ENCODE peak calls at places on chromosomes 4 and X, in eight cellular contexts. H, Z, A, V, G, B, X and M are unnamed samples.
A peak's percentile ranks its signal among the peaks of the same experiment; 100 is the strongest.

GRCh38 chr4:42302348-42302747 is 94.9 kb upstream of the SHISA3 start:
- DNase-seq in A (peak; percentile 31), H (peak; percentile 37), V (peak; percentile 35), G (peak; percentile 18), Z (no peak), X (peak; percentile 0), B (no peak), M (peak; percentile 71)

GRCh38 chr4:6639137-6639680 is 1.3 kb upstream of the MRFAP1 start:
- DNase-seq in V (no peak), G (no peak), B (no peak), Z (no peak), X (no peak), H (no peak), A (no peak), M (no peak)

GRCh38 chrX:146863566-146863965 is 49.0 kb upstream of the CXorf51A start:
- DNase-seq in X (no peak), H (no peak), A (peak; percentile 0), Z (no peak), V (no peak), B (no peak), G (peak; percentile 36), M (no peak)

GRCh38 chrX:17689971-17690409 is 47.3 kb upstream of the SCML1 start:
- DNase-seq in H (peak; percentile 82), G (peak; percentile 73), Z (peak; percentile 13), B (no peak), X (peak; percentile 41), V (peak; percentile 78), A (peak; percentile 71), M (no peak)

GRCh38 chr4:88865466-88865865 is 167.8 kb upstream of the NAP1L5 start:
- DNase-seq in X (no peak), B (no peak), G (no peak), H (no peak), V (no peak), Z (no peak), A (peak; percentile 35), M (no peak)

GRCh38 chrX:119488749-119489148 is 20.5 kb downstream of the SLC25A5 start:
- DNase-seq in A (peak; percentile 69), G (peak; percentile 59), V (peak; percentile 62), H (peak; percentile 50), Z (peak; percentile 41), B (no peak), X (peak; percentile 4), M (peak; percentile 45)

GRCh38 chrX:9467181-9467580 is 2.3 kb downstream of the TBL1X start:
- DNase-seq in X (no peak), V (no peak), H (no peak), A (no peak), B (no peak), Z (no peak), G (no peak), M (no peak)

GRCh38 chr4:152728343-152728742 is 48.5 kb upstream of the TMEM154 start:
- DNase-seq in Z (no peak), V (no peak), X (no peak), G (no peak), B (no peak), H (no peak), A (no peak), M (no peak)

GRCh38 chr4:16089156-16089555 is 5.3 kb upstream of the PROM1 start:
- DNase-seq in X (no peak), V (no peak), A (no peak), Z (no peak), B (no peak), G (no peak), H (no peak), M (no peak)

GRCh38 chrX:1391707-1392375 is at the start of gene SLC25A6:
- DNase-seq in G (peak; percentile 94), X (no peak), B (peak; percentile 99), V (peak; percentile 97), Z (peak; percentile 99), H (peak; percentile 99), A (peak; percentile 98), M (peak; percentile 100)

GRCh38 chr4:123398803-123399637 is 2.4 kb downstream of the SPRY1 start:
- DNase-seq in V (peak; percentile 52), Z (peak; percentile 35), B (peak; percentile 68), X (no peak), A (peak; percentile 87), G (peak; percentile 75), H (peak; percentile 71), M (peak; percentile 68)

GRCh38 chr4:128385683-128386304 is 98.2 kb upstream of the PGRMC2 start:
- DNase-seq in X (no peak), V (peak; percentile 81), Z (no peak), B (no peak), G (peak; percentile 75), H (no peak), A (peak; percentile 55), M (no peak)

GRCh38 chr4:85778809-85779124 is 303.8 kb downstream of the ARHGAP24 start:
- DNase-seq in Z (no peak), G (peak; percentile 55), A (peak; percentile 74), X (no peak), H (no peak), B (no peak), V (peak; percentile 60), M (no peak)

GRCh38 chr4:168524006-168524405 is 27.2 kb downstream of the PALLD start:
- DNase-seq in Z (no peak), G (peak; percentile 92), B (no peak), X (no peak), A (peak; percentile 92), V (peak; percentile 82), H (no peak), M (no peak)

GRCh38 chr4:168247603-168248002 is 70.9 kb downstream of the DDX60 start:
- DNase-seq in H (no peak), B (no peak), A (no peak), G (no peak), X (no peak), Z (no peak), V (no peak), M (no peak)